ENCODE peak calls at places on chromosomes 6 and 20, in nine cellular contexts. X is OCI-LY7, O is WERI-Rb-1, E is dorsolateral prefrontal cortex, P is H1, R is left lung, G is gastrocnemius medialis, D is H9, L is foreskin keratinocyte. J is an unnamed sample.

GRCh38 chr6:72922401-72922800 is 300.5 kb downstream of the KCNQ5 start:
- DNase-seq in X (no peak), O (no peak), E (no peak), P (no peak), R (no peak), G (no peak), D (no peak), L (no peak), J (no peak)

GRCh38 chr20:17856024-17856564 is 112.5 kb downstream of the SNX5 start:
- DNase-seq in X (peak; percentile 93), O (no peak), E (no peak), P (no peak), R (no peak), G (no peak), D (no peak), L (no peak), J (peak; percentile 55)

GRCh38 chr6:130063806-130064205 is 45.4 kb downstream of the L3MBTL3 start:
- DNase-seq in X (no peak), O (no peak), E (no peak), P (no peak), R (no peak), G (no peak), D (no peak), L (no peak), J (no peak)

GRCh38 chr6:90399970-90400369 is 103.3 kb upstream of the BACH2 start:
- DNase-seq in X (no peak), O (no peak), E (no peak), P (no peak), R (no peak), G (no peak), D (no peak), L (no peak), J (no peak)

GRCh38 chr6:168554472-168554871 is 113.5 kb downstream of the SMOC2 start:
- DNase-seq in X (no peak), O (no peak), E (no peak), P (no peak), R (no peak), G (no peak), D (no peak), L (no peak), J (no peak)

GRCh38 chr20:63132715-63133471 is 83.0 kb downstream of the YTHDF1 start:
- DNase-seq in X (no peak), O (peak; percentile 2), E (peak; percentile 6), P (no peak), R (no peak), G (no peak), D (peak; percentile 26), L (no peak), J (no peak)

GRCh38 chr20:16611832-16612231 is 38.6 kb upstream of the KIF16B start:
- DNase-seq in X (no peak), O (no peak), E (no peak), P (no peak), R (no peak), G (no peak), D (no peak), L (no peak), J (no peak)

GRCh38 chr6:15748341-15748740 is 85.5 kb upstream of the DTNBP1 start:
- DNase-seq in X (no peak), O (no peak), E (no peak), P (no peak), R (no peak), G (no peak), D (no peak), L (no peak), J (no peak)

GRCh38 chr6:49548613-49549304 is 1.7 kb upstream of the C6orf141 start:
- DNase-seq in X (no peak), O (peak; percentile 86), E (no peak), P (no peak), R (no peak), G (no peak), D (peak; percentile 50), L (no peak), J (no peak)

GRCh38 chr6:51608932-51609331 is 478.5 kb downstream of the PKHD1 start:
- DNase-seq in X (no peak), O (no peak), E (no peak), P (no peak), R (no peak), G (no peak), D (no peak), L (no peak), J (no peak)

GRCh38 chr20:57869951-57870315 is 160.1 kb upstream of the PMEPA1 start:
- DNase-seq in X (no peak), O (no peak), E (no peak), P (no peak), R (no peak), G (no peak), D (no peak), L (no peak), J (no peak)

GRCh38 chr20:15849131-15849685 is 724.0 kb downstream of the KIF16B start:
- DNase-seq in X (no peak), O (no peak), E (no peak), P (no peak), R (no peak), G (no peak), D (no peak), L (no peak), J (no peak)

GRCh38 chr20:4305091-4305490 is 289.7 kb upstream of the RNF24 start:
- DNase-seq in X (no peak), O (no peak), E (no peak), P (peak; percentile 19), R (no peak), G (no peak), D (no peak), L (no peak), J (no peak)

GRCh38 chr6:120675886-120676285 is 658.4 kb downstream of the TBC1D32 start:
- DNase-seq in X (no peak), O (no peak), E (no peak), P (no peak), R (no peak), G (no peak), D (no peak), L (peak; percentile 28), J (no peak)

GRCh38 chr6:42197574-42198362 is 3.0 kb upstream of the GUCA1B start:
- DNase-seq in X (no peak), O (peak; percentile 88), E (no peak), P (no peak), R (no peak), G (no peak), D (no peak), L (no peak), J (no peak)

DNA sequence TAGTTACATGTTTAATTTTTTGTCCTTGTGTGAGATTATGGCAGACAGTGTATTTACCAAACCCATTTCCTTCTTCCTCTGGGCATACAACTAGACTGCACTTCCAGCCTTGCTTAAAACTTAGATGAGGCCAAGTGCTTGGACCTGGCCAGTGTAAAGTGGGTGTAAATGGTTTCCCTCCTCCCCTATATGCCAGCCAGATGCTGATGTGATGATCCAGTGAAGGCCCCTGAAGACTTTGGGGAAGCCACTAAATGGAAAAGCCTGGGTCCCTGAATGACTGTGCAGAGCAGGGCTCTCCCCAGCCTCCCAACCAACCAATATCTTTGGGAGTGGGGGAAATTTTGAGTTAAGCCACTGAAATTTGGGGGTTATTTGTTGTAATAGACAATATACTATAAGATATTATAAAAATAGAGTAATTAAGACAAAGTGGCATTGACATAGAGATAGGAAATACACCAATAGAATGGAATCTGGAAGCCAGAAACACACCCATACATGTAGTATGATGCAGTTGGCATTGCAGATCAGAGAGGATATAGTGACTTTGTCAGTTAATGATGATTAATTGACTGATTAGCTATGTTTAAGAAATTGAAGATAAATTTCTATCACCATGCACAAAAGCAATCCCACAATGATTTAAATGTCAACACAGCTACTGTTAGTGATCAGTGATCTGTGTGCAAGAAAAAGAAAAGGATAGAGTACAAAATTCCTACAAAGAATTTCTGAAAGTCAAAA is 10.4 kb upstream of the SNX9 start:
- DNase-seq in X (no peak), O (no peak), E (no peak), P (no peak), R (no peak), G (no peak), D (no peak), L (no peak), J (no peak)
- H3K27ac ChIP-seq in X (no peak overlapping the region), O (no peak overlapping the region), E (no peak overlapping the region), P (no peak overlapping the region), R (peak overlapping the region; percentile 2), G (peak overlapping the region; percentile 42), D (no peak overlapping the region), L (no peak overlapping the region), J (no peak overlapping the region)

GRCh38 chr6:105346052-105346451 is 56.8 kb downstream of the PREP start:
- DNase-seq in X (no peak), O (no peak), E (no peak), P (no peak), R (no peak), G (no peak), D (no peak), L (peak; percentile 76), J (no peak)
- H3K27ac ChIP-seq in X (no peak overlapping the region), O (no peak overlapping the region), E (peak overlapping the region; percentile 54), P (no peak overlapping the region), R (no peak overlapping the region), G (peak overlapping the region; percentile 80), D (no peak overlapping the region), L (peak overlapping the region; percentile 12), J (peak overlapping the region; percentile 64)

DNA sequence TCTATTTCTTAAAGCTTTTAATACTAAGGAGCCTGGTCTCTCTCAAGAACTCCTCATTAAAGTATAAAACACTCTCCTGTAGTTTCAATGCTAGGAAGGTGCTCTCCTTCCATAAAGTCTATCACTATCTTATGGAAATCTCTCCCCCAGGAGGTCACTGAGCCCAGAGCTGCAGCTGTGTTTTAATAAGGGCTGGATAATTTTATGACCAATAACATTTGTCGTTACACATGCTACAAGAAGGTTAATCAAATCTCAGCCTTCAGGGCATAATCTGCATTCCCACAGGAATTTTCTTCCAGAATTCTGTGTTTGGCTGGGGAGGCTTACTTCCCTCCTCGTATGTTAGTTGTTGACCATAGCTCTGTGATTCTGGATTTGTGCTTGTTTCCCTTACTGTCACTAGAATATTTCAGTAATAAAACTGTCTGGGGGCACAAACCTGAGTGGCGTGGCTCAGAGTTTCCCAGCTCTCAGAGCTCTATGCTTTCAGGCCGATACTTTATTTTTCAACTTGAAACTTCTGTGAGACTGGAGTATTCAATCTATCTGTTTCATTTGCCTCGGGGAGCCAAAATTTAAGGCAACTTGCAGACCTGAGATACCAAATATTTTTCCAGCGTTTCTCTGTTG is 74.4 kb downstream of the SOBP start:
- DNase-seq in X (no peak), O (no peak), E (no peak), P (no peak), R (no peak), G (no peak), D (no peak), L (no peak), J (no peak)
- H3K27ac ChIP-seq in X (no peak overlapping the region), O (no peak overlapping the region), E (peak overlapping the region; percentile 56), P (no peak overlapping the region), R (no peak overlapping the region), G (no peak overlapping the region), D (no peak overlapping the region), L (no peak overlapping the region), J (no peak overlapping the region)

DNA sequence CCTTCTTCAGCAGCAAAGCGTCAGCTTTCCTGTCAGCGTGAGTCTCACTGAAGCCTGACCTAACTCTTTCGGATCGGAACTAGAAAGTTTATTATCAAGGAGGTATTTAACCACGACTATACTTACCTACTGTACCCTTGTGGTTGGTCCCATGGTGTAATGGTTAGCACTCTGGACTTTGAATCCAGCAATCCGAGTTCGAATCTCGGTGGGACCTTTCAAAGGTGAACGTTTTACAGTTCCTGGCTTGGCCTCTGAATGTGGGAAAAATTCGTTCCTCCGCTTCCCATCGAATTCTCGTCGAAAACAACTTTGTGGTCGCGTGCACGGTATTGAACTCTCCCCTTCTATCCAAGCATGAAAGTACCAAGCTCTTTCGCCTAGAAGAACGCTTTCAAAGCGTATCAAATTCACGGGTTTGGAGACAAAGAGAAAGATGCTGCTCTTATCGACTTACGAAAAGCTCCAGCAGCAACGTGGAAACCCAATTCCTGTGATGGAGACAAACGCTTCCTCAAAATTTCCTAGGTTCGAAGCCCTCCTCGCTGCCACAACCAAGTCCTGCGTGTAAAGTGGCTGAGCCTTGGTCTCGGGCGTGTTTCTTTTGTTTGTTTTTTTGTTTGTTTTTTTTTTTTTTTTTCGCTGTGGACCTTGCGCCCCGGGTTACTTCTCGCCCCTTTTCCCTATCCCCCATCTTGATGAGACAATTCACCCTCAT is 63.7 kb downstream of the GPX5 start:
- DNase-seq in X (peak; percentile 8), O (no peak), E (no peak), P (peak; percentile 90), R (no peak), G (no peak), D (peak; percentile 93), L (peak; percentile 98), J (no peak)
- H3K27ac ChIP-seq in X (no peak overlapping the region), O (no peak overlapping the region), E (no peak overlapping the region), P (no peak overlapping the region), R (no peak overlapping the region), G (no peak overlapping the region), D (peak overlapping the region; percentile 13), L (no peak overlapping the region), J (no peak overlapping the region)